ENCODE peak calls at places on chromosomes 13 and 19, in seven cellular contexts. Z is A673, G is BE2C, O is tibial nerve, Q is fibroblast of mammary gland, B is brain microvascular endothelial cell, Y is dorsolateral prefrontal cortex. H is an unnamed sample.

GRCh38 chr13:112730157-112730671 is 40.4 kb downstream of the ATP11A start:
- DNase-seq in Q (no peak), Y (peak), O (no peak), B (no peak), G (no peak), Z (no peak), H (peak)

GRCh38 chr13:113917096-113917495 is 53.2 kb upstream of the GAS6 start:
- DNase-seq in G (no peak), Q (no peak), O (no peak), Z (no peak), Y (peak), B (no peak), H (no peak)

GRCh38 chr13:109740121-109740520 is 46.3 kb downstream of the IRS2 start:
- DNase-seq in Y (no peak), B (no peak), G (no peak), O (no peak), Z (no peak), Q (no peak), H (no peak)

GRCh38 chr13:76641056-76641455 is 245.1 kb downstream of the KCTD12 start:
- DNase-seq in G (no peak), Q (peak), B (no peak), Z (peak), Y (no peak), O (no peak), H (peak)

GRCh38 chr19:21574607-21575006 is 69.2 kb downstream of the ZNF429 start:
- DNase-seq in B (no peak), G (no peak), Y (no peak), O (no peak), Q (no peak), Z (no peak), H (no peak)

GRCh38 chr19:23525265-23525862 is 130.1 kb upstream of the ZNF91 start:
- DNase-seq in Q (no peak), B (no peak), Y (no peak), Z (no peak), O (no peak), G (no peak), H (no peak)

GRCh38 chr13:30479154-30479553 is 13.4 kb upstream of the HMGB1 start:
- DNase-seq in Z (no peak), B (no peak), G (no peak), Q (no peak), Y (no peak), O (no peak), H (no peak)

GRCh38 chr13:96025283-96025682 is 27.9 kb downstream of the UGGT2 start:
- DNase-seq in G (no peak), B (no peak), Q (peak), O (no peak), Z (no peak), Y (no peak), H (peak)

GRCh38 chr19:45771331-45771933 is 2.4 kb upstream of the SIX5 start:
- DNase-seq in Z (no peak), B (no peak), G (no peak), Q (no peak), Y (no peak), O (no peak), H (no peak)

GRCh38 chr13:24627090-24627714 is 53.0 kb upstream of the ATP12A start:
- DNase-seq in G (no peak), Q (peak), Y (no peak), Z (no peak), B (no peak), O (no peak), H (no peak)

GRCh38 chr13:107296804-107297203 is 728.9 kb upstream of the ARGLU1 start:
- DNase-seq in O (no peak), Q (peak), Y (no peak), B (no peak), Z (no peak), G (no peak), H (peak)

GRCh38 chr19:34834513-34834912 is 61.5 kb upstream of the ZNF599 start:
- DNase-seq in Y (no peak), B (no peak), G (no peak), Q (no peak), Z (no peak), O (no peak), H (no peak)

GRCh38 chr13:93320942-93321341 is 94.3 kb downstream of the GPC6 start:
- DNase-seq in Z (peak), B (no peak), Q (peak), O (no peak), G (no peak), Y (no peak), H (peak)

GRCh38 chr13:34165158-34165557 is 347.2 kb downstream of the RFC3 start:
- DNase-seq in G (no peak), Z (no peak), Y (no peak), Q (no peak), O (no peak), B (no peak), H (no peak)

GRCh38 chr19:6997679-6998445 is 23.4 kb downstream of the MBD3L2B start:
- DNase-seq in O (no peak), Y (no peak), Q (peak), B (no peak), G (no peak), Z (peak), H (peak)

GRCh38 chr19:7336321-7336973 is 12.3 kb upstream of the ARHGEF18 start:
- DNase-seq in Z (no peak), B (no peak), Y (no peak), G (no peak), Q (no peak), O (no peak), H (no peak)

GRCh38 chr13:20359335-20359734 is 127.2 kb upstream of the GJB6 start:
- DNase-seq in Z (peak), G (no peak), Y (peak), O (no peak), Q (peak), B (peak), H (peak)

GRCh38 chr13:108609353-108609752 is 20.1 kb upstream of the MYO16 start:
- DNase-seq in G (no peak), B (no peak), Q (peak), Z (peak), Y (no peak), O (no peak), H (peak)

GRCh38 chr19:1952635-1953034 is 11.7 kb downstream of the CSNK1G2 start:
- DNase-seq in O (no peak), G (no peak), Q (peak), Z (no peak), Y (no peak), B (no peak), H (no peak)

GRCh38 chr13:21853779-21854178 is 182.9 kb downstream of the FGF9 start:
- DNase-seq in Z (no peak), Q (no peak), O (no peak), B (no peak), Y (no peak), G (no peak), H (no peak)

GRCh38 chr13:82847595-82847994 is 1034.7 kb downstream of the SLITRK1 start:
- DNase-seq in Z (no peak), B (no peak), Y (no peak), G (no peak), O (no peak), Q (peak), H (peak)

GRCh38 chr13:42532561-42533335 is 41.2 kb upstream of the TNFSF11 start:
- DNase-seq in O (no peak), B (no peak), Z (no peak), Q (no peak), Y (no peak), G (no peak), H (no peak)

GRCh38 chr13:21319869-21320641 is 139.0 kb downstream of the ZDHHC20 start:
- DNase-seq in Q (no peak), G (no peak), Z (no peak), Y (no peak), O (no peak), B (no peak), H (no peak)

GRCh38 chr13:70623260-70623659 is 515.0 kb upstream of the KLHL1 start:
- DNase-seq in Z (peak), O (no peak), Q (peak), B (no peak), Y (no peak), G (no peak), H (peak)

GRCh38 chr19:18832331-18833140 is 777 bp downstream of the UPF1 start:
- DNase-seq in B (peak), Q (peak), O (no peak), Z (no peak), G (no peak), Y (no peak), H (no peak)

GRCh38 chr13:112510002-112510780 is 77.8 kb downstream of the TUBGCP3 start:
- DNase-seq in O (no peak), G (peak), Q (peak), B (peak), Z (peak), Y (no peak), H (peak)

GRCh38 chr13:79481685-79482052 is 714 bp downstream of the NDFIP2 start:
- DNase-seq in O (no peak), Y (no peak), Z (no peak), B (no peak), Q (peak), G (no peak), H (no peak)

GRCh38 chr19:43779820-43780219 is 953 bp downstream of the KCNN4 start:
- DNase-seq in Z (no peak), Y (no peak), O (no peak), B (no peak), G (no peak), Q (no peak), H (no peak)

GRCh38 chr19:4618019-4618418 is 21.3 kb upstream of the TNFAIP8L1 start:
- DNase-seq in O (no peak), Q (no peak), Y (no peak), B (no peak), Z (no peak), G (no peak), H (no peak)

GRCh38 chr13:21638319-21639282 is 32.3 kb upstream of the FGF9 start:
- DNase-seq in Z (peak), B (no peak), Y (no peak), O (no peak), G (no peak), Q (peak), H (peak)

GRCh38 chr19:8361921-8362793 is 1.8 kb upstream of the ANGPTL4 start:
- DNase-seq in O (peak), G (peak), B (peak), Y (peak), Z (peak), Q (peak), H (peak)

GRCh38 chr19:30539981-30540380 is 167.8 kb downstream of the ZNF536 start:
- DNase-seq in B (no peak), Q (no peak), Y (no peak), G (no peak), O (no peak), Z (no peak), H (no peak)

GRCh38 chr19:50607874-50608785 is 31.6 kb downstream of the SYT3 start:
- DNase-seq in Y (peak), B (peak), G (peak), Q (peak), Z (peak), O (no peak), H (peak)

GRCh38 chr19:49932041-49932451 is 2.7 kb upstream of the NUP62 start:
- DNase-seq in Q (no peak), O (no peak), Y (no peak), G (no peak), B (no peak), Z (no peak), H (no peak)

GRCh38 chr19:35717665-35718344 is at the start of gene KMT2B:
- DNase-seq in B (no peak), O (no peak), Q (no peak), Y (peak), G (no peak), Z (no peak), H (no peak)

GRCh38 chr13:59024434-59024833 is 1139.3 kb downstream of the DIAPH3 start:
- DNase-seq in B (peak), Y (no peak), Q (no peak), Z (no peak), G (no peak), O (no peak), H (no peak)

GRCh38 chr13:26185720-26186119 is 36.4 kb downstream of the RNF6 start:
- DNase-seq in Q (no peak), O (no peak), Y (no peak), Z (no peak), B (no peak), G (no peak), H (no peak)

GRCh38 chr13:80574113-80574512 is 233.2 kb upstream of the SPRY2 start:
- DNase-seq in Q (peak), Z (peak), O (no peak), Y (no peak), B (no peak), G (no peak), H (no peak)

DNA sequence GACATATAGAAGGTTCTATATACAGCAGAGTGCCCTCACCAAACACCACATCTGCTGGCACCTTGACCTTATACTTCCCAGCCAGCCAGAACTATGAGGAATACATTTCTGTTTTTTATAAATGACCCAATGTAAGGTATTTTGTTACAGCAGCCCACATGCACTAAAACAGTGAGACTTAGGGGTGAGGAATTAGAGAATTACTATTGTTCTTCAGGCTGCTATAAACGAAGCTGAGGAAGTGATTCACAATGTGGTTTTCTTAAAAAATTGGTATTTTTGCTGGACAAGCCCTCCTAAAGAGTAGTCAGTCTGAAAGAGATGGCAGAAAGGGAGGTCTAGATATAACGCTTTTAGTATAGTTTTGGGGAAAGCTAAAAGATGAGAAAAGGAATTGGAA is 101.0 kb downstream of the SLITRK6 start:
- DNase-seq in Z (no peak), Q (no peak), G (no peak), Y (no peak), B (no peak), O (no peak), H (no peak)
- TF ChIP-seq CTCF in Z (no peak), Q (no peak), G (no peak), Y (no peak), B (no peak), O (no peak), H (no peak)

GRCh38 chr19:3480383-3481091 is at the start of gene SMIM24:
- DNase-seq in B (no peak), Y (no peak), Z (no peak), Q (no peak), G (no peak), O (no peak), H (no peak)
- H3K4me3 ChIP-seq in B (no peak), Y (peak), Z (no peak), Q (no peak), G (no peak), O (no peak), H (no peak)

DNA sequence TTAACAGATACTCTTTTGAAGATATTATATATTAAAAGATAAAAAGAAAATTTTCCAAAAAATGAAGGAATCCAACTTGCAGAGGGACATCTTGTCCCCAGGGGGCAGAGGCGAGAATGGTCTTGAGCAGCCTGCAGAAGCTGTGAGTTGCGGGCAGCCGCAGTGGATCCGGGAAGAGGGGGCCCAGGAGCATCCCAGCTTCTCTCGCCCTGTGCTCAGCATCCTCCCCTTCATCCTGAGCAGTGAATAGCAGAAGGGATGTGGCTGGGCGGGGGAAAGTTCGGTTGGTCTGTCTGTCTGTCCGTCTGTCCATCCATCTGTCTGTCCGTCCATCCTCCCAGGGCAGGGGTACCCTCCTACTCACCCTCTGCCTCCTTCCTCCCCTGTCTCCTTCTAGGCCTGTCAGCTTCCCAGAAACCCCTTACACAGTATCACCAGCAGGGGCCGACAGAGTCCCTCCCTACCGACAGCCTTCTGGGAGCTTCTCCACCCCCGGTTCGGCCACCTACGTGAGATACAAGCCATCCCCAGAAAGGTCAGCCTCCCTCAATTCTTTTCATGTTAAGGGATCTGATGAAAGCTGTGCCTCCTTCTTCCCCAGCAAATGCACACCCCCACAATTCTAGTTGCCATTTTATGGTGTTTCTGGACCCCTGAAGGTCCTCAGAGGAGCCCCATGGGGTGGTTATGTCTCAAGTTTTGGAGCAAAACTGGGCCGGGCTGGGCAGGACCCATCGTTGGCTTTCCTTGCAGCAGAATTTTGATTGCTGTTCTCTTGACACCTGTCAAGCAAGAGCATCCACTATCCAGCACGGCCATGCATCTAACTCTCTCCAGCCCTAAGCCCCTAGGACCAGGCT is 81.6 kb downstream of the DPF1 start:
- DNase-seq in B (peak), Z (peak), Y (peak), G (peak), Q (peak), O (no peak), H (peak)
- TF ChIP-seq CTCF in B (peak), Z (peak), Y (peak), G (peak), Q (peak), O (peak), H (peak)

DNA sequence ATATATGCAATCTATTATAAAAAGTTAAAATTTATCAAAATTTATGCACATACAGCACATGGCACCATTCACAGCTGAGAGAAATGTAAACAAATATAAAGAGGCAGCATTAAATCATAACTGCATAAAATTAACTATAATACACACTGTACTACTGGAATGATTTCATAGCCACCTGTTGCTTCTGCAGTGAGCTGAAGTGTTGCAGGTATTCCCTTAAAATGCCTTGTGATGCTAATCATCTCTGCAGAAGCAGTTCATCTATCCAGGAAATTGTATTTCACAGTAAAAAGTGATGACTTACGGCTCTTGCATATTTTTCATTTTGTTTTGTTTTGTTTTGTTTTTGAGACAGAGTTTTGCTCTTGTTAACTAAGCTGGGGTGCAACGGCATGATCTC is 82.1 kb downstream of the STOML3 start:
- DNase-seq in Q (no peak), Y (no peak), G (no peak), O (no peak), B (no peak), Z (no peak), H (no peak)
- H3K4me3 ChIP-seq in Q (no peak), Y (no peak), G (no peak), O (no peak), B (no peak), Z (no peak), H (no peak)

GRCh38 chr19:20565321-20566018 is at the start of gene ZNF737:
- DNase-seq in G (peak), O (peak), B (peak), Q (peak), Y (peak), Z (peak), H (peak)
- TF ChIP-seq CTCF in G (peak), O (peak), B (peak), Q (peak), Y (peak), Z (no peak), H (peak)

GRCh38 chr19:848457-848921 is 3.6 kb upstream of the ELANE start:
- DNase-seq in B (no peak), Y (no peak), Q (peak), G (no peak), Z (no peak), O (no peak), H (no peak)

GRCh38 chr19:852136-853013 is at the start of gene ELANE:
- DNase-seq in G (no peak), Z (no peak), Q (no peak), B (no peak), Y (no peak), O (no peak), H (no peak)

GRCh38 chr19:850979-851335 is 1.1 kb upstream of the ELANE start:
- DNase-seq in B (no peak), O (no peak), Y (no peak), Q (no peak), G (no peak), Z (no peak), H (no peak)

GRCh38 chr19:853014-853553 is 981 bp downstream of the ELANE start:
- DNase-seq in Q (no peak), Z (no peak), Y (no peak), G (no peak), O (no peak), B (no peak), H (no peak)

GRCh38 chr19:850221-850978 is 1.7 kb upstream of the ELANE start:
- DNase-seq in Y (no peak), Q (peak), G (peak), B (peak), Z (peak), O (peak), H (peak)
- H3K4me3 ChIP-seq in Y (no peak), Q (peak), G (no peak), B (no peak), Z (no peak), O (no peak), H (peak)

GRCh38 chr13:40342461-40342860 is 324.0 kb downstream of the FOXO1 start:
- DNase-seq in Q (peak), B (no peak), Z (no peak), O (no peak), Y (no peak), G (no peak), H (no peak)

GRCh38 chr13:40341501-40341900 is 324.9 kb downstream of the FOXO1 start:
- DNase-seq in B (no peak), Z (no peak), Q (no peak), G (no peak), O (no peak), Y (no peak), H (no peak)

GRCh38 chr13:40338217-40338616 is 328.2 kb downstream of the FOXO1 start:
- DNase-seq in B (no peak), O (no peak), Z (no peak), G (no peak), Q (no peak), Y (no peak), H (no peak)

GRCh38 chr13:40341086-40341471 is 325.4 kb downstream of the FOXO1 start:
- DNase-seq in B (no peak), Q (no peak), O (no peak), Z (no peak), G (no peak), Y (no peak), H (peak)

DNA sequence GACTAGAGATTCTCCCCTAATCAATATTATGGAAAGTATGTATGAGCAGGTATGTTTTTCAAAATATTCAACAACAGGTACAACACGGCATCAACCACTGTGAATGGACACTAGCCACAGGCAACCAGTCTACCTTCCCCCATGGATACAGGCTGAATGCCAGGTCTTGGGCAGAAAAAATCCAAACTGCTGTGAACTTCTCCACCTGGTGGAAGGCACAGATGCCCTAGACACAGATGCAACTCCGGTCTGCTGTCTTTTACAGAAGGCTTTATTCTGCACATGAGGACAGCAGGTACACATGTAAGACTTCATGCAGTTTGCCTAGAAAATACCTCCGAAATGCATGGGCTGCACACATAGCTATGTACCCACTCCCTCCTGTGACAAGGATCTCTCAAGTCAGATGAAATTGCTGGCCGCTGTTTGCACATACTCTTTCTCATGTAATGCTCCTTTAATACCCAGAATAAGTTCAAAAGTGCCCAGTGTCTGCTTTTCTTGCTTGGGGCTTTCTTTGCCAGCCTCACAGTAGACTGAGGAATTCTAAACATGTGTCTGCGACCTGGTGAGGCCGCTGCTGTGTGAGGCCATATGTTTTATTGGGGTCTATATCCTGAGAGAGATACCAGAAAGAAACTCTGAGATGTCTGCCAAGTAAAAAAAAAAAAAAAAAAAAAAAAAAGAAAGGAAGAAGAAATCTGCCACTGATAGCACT is 325.9 kb downstream of the FOXO1 start:
- DNase-seq in Y (no peak), G (no peak), B (no peak), Z (no peak), O (no peak), Q (no peak), H (peak)
- TF ChIP-seq CTCF in Y (no peak), G (no peak), B (peak), Z (no peak), O (no peak), Q (no peak), H (peak)